ENCODE peak calls at places on chromosomes 13 and 19, in ten cellular contexts. U is epithelial cell of esophagus, K is WTC11, I is choroid plexus epithelial cell, F is GM23338, Y is body of pancreas, W is AG09319, G is psoas muscle, T is fibroblast of mammary gland, C is endothelial cell. P is an unnamed sample.

GRCh38 chr13:46311217-46311616 is 75.8 kb downstream of the RUBCNL start:
- DNase-seq in U (no peak), K (no peak), I (no peak), F (no peak), Y (no peak), W (no peak), G (no peak), T (no peak), C (no peak), P (no peak)

GRCh38 chr19:45528149-45528743 is 21.0 kb downstream of the VASP start:
- DNase-seq in U (peak; percentile 88), K (peak; percentile 71), I (no peak), F (peak; percentile 85), Y (peak; percentile 39), W (no peak), G (peak; percentile 48), T (peak; percentile 75), C (peak; percentile 22), P (no peak)

GRCh38 chr13:108213946-108214345 is 1.4 kb downstream of the LIG4 start:
- DNase-seq in U (peak; percentile 86), K (no peak), I (no peak), F (no peak), Y (no peak), W (no peak), G (no peak), T (peak; percentile 32), C (no peak), P (no peak)

GRCh38 chr19:35545855-35546381 is 492 bp downstream of the TMEM147 start:
- DNase-seq in U (peak; percentile 47), K (peak; percentile 52), I (peak; percentile 18), F (peak; percentile 63), Y (peak; percentile 49), W (no peak), G (peak; percentile 60), T (no peak), C (peak; percentile 31), P (peak; percentile 88)

GRCh38 chr19:23440791-23441190 is 45.5 kb upstream of the ZNF91 start:
- DNase-seq in U (no peak), K (peak; percentile 66), I (no peak), F (peak; percentile 76), Y (no peak), W (no peak), G (no peak), T (no peak), C (no peak), P (no peak)

GRCh38 chr19:34316741-34317241 is 48.2 kb upstream of the GPI start:
- DNase-seq in U (peak; percentile 11), K (no peak), I (peak; percentile 76), F (no peak), Y (no peak), W (no peak), G (no peak), T (peak; percentile 67), C (no peak), P (no peak)

GRCh38 chr13:109998808-109999528 is 212.6 kb upstream of the IRS2 start:
- DNase-seq in U (peak; percentile 96), K (no peak), I (peak; percentile 84), F (no peak), Y (no peak), W (peak; percentile 65), G (no peak), T (peak; percentile 79), C (no peak), P (no peak)

GRCh38 chr19:5593963-5594255 is 26.2 kb upstream of the TINCR start:
- DNase-seq in U (no peak), K (no peak), I (no peak), F (no peak), Y (no peak), W (no peak), G (peak; percentile 36), T (no peak), C (no peak), P (no peak)

GRCh38 chr19:50046649-50047503 is 21.1 kb downstream of the ZNF473 start:
- DNase-seq in U (no peak), K (peak; percentile 80), I (peak; percentile 5), F (peak; percentile 87), Y (peak; percentile 63), W (no peak), G (peak; percentile 65), T (no peak), C (no peak), P (no peak)

GRCh38 chr13:44758595-44759221 is 182.6 kb upstream of the TSC22D1 start:
- DNase-seq in U (peak; percentile 97), K (no peak), I (peak; percentile 92), F (no peak), Y (peak; percentile 31), W (peak; percentile 22), G (no peak), T (peak; percentile 94), C (no peak), P (no peak)

GRCh38 chr19:16585808-16586476 is 13.7 kb upstream of the SLC35E1 start:
- DNase-seq in U (peak; percentile 44), K (no peak), I (no peak), F (no peak), Y (no peak), W (no peak), G (no peak), T (no peak), C (no peak), P (peak; percentile 83)
- TF ChIP-seq CTCF in U (no peak), K (no peak), I (no peak), F (no peak), Y (no peak), W (no peak), G (no peak), T (no peak), C (no peak), P (no peak)

GRCh38 chr19:480016-480855 is 16.1 kb upstream of the MADCAM1 start:
- DNase-seq in U (no peak), K (peak; percentile 81), I (peak; percentile 65), F (peak; percentile 87), Y (peak; percentile 87), W (peak; percentile 11), G (peak; percentile 89), T (peak; percentile 55), C (peak; percentile 55), P (no peak)
- TF ChIP-seq CTCF in U (peak; percentile 25), K (peak; percentile 58), I (peak; percentile 66), F (peak; percentile 68), Y (peak; percentile 94), W (peak; percentile 64), G (peak; percentile 56), T (peak; percentile 38), C (peak; percentile 25), P (peak; percentile 13)

DNA sequence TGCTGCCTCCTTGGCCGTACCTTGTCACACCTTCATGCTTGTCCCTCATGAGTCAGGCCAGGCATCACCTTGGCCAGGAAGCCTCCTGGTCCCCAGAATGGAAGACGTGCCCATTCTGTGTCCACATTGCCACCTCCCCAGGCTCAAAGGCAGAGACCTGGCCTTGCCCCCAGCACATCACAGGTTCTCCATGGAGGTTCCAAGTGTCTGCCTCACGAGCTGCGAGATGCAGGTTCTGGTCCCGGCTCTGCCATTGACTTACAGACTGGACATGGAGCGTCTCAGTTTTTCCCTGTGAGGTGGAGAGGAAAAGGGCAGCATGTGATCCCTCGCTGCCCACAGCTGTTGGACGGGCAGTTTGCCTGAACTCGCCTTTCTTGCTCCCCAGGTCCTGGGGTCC is 9.1 kb upstream of the SLC7A10 start:
- DNase-seq in U (no peak), K (no peak), I (no peak), F (no peak), Y (no peak), W (no peak), G (peak; percentile 42), T (no peak), C (no peak), P (no peak)
- TF ChIP-seq CTCF in U (no peak), K (no peak), I (no peak), F (no peak), Y (no peak), W (no peak), G (no peak), T (no peak), C (no peak), P (no peak)

GRCh38 chr13:32448224-32448623 is 20.3 kb upstream of the N4BP2L1 start:
- DNase-seq in U (no peak), K (no peak), I (no peak), F (no peak), Y (no peak), W (no peak), G (no peak), T (no peak), C (no peak), P (no peak)

GRCh38 chr13:32446220-32446619 is 18.3 kb upstream of the N4BP2L1 start:
- DNase-seq in U (no peak), K (no peak), I (no peak), F (no peak), Y (no peak), W (no peak), G (no peak), T (no peak), C (no peak), P (no peak)

GRCh38 chr13:32446778-32447465 is 19.0 kb upstream of the N4BP2L1 start:
- DNase-seq in U (no peak), K (no peak), I (no peak), F (no peak), Y (no peak), W (no peak), G (no peak), T (no peak), C (no peak), P (no peak)

GRCh38 chr13:32445461-32445860 is 17.5 kb upstream of the N4BP2L1 start:
- DNase-seq in U (no peak), K (no peak), I (no peak), F (no peak), Y (no peak), W (no peak), G (no peak), T (no peak), C (no peak), P (no peak)

GRCh38 chr13:32443111-32443510 is 15.2 kb upstream of the N4BP2L1 start:
- DNase-seq in U (peak; percentile 28), K (no peak), I (peak; percentile 36), F (peak; percentile 46), Y (no peak), W (no peak), G (no peak), T (peak; percentile 41), C (peak; percentile 27), P (peak; percentile 63)
- TF ChIP-seq CTCF in U (peak; percentile 34), K (no peak), I (peak; percentile 33), F (peak; percentile 22), Y (peak; percentile 34), W (peak; percentile 5), G (peak; percentile 19), T (peak; percentile 35), C (peak; percentile 48), P (peak; percentile 41)

GRCh38 chr19:6769006-6769637 is 1.9 kb upstream of the SH2D3A start:
- DNase-seq in U (peak; percentile 28), K (peak; percentile 45), I (peak; percentile 56), F (peak; percentile 74), Y (no peak), W (no peak), G (no peak), T (peak; percentile 20), C (no peak), P (peak; percentile 30)
- TF ChIP-seq CTCF in U (no peak), K (peak; percentile 52), I (peak; percentile 56), F (peak; percentile 73), Y (peak; percentile 51), W (peak; percentile 30), G (peak; percentile 38), T (peak; percentile 36), C (peak; percentile 31), P (peak; percentile 42)